ENCODE peak calls at places on chromosomes 2 and 18, in eight cellular contexts. Z, P, X, V, T, E, Y and H are unnamed samples.

GRCh38 chr18:78991446-78991845 is 11.8 kb downstream of the SALL3 start:
- DNase-seq in P (no peak), T (no peak), V (no peak), Z (no peak), X (no peak), E (no peak), Y (no peak), H (no peak)

GRCh38 chr2:206160124-206160806 is 570 bp downstream of the EEF1B2 start:
- DNase-seq in Y (no peak), V (peak; percentile 51), P (no peak), Z (no peak), T (no peak), E (peak; percentile 64), X (no peak), H (no peak)

GRCh38 chr2:20169796-20170467 is 55.0 kb downstream of the SDC1 start:
- DNase-seq in P (no peak), V (no peak), Z (no peak), X (peak; percentile 55), T (no peak), E (peak; percentile 75), Y (no peak), H (no peak)

GRCh38 chr2:121804340-121804739 is 48.9 kb downstream of the TSN start:
- DNase-seq in E (no peak), Y (no peak), X (no peak), Z (no peak), V (peak; percentile 5), T (peak; percentile 33), P (no peak), H (no peak)

GRCh38 chr2:230961091-230961491 is 34.8 kb upstream of the SPATA3 start:
- DNase-seq in E (no peak), P (no peak), X (no peak), Y (no peak), V (no peak), Z (no peak), T (no peak), H (no peak)

GRCh38 chr2:109604597-109604996 is 9.2 kb downstream of the SEPTIN10 start:
- DNase-seq in E (peak; percentile 100), X (peak; percentile 78), T (no peak), Z (no peak), V (peak; percentile 58), P (no peak), Y (no peak), H (peak; percentile 81)

GRCh38 chr2:42385225-42385624 is 24.2 kb upstream of the COX7A2L start:
- DNase-seq in V (no peak), Z (no peak), Y (peak; percentile 54), E (peak; percentile 24), X (no peak), T (no peak), P (no peak), H (peak; percentile 20)

GRCh38 chr18:9771261-9771976 is 63.3 kb downstream of the RAB31 start:
- DNase-seq in P (peak; percentile 66), X (peak; percentile 86), E (peak; percentile 72), Y (peak; percentile 96), V (peak; percentile 67), T (peak; percentile 64), Z (no peak), H (peak; percentile 74)

GRCh38 chr2:178363252-178363651 is 87.7 kb downstream of the PRKRA start:
- DNase-seq in X (no peak), Y (no peak), T (no peak), V (peak; percentile 10), E (peak; percentile 97), P (no peak), Z (no peak), H (peak; percentile 92)

GRCh38 chr2:109351164-109351756 is 222.3 kb downstream of the SH3RF3 start:
- DNase-seq in Z (no peak), V (peak; percentile 86), P (no peak), E (peak; percentile 68), Y (no peak), X (peak; percentile 69), T (no peak), H (peak; percentile 84)

GRCh38 chr2:204896146-204896545 is 350.9 kb downstream of the PARD3B start:
- DNase-seq in Y (no peak), Z (no peak), P (no peak), X (no peak), E (no peak), T (no peak), V (no peak), H (no peak)

DNA sequence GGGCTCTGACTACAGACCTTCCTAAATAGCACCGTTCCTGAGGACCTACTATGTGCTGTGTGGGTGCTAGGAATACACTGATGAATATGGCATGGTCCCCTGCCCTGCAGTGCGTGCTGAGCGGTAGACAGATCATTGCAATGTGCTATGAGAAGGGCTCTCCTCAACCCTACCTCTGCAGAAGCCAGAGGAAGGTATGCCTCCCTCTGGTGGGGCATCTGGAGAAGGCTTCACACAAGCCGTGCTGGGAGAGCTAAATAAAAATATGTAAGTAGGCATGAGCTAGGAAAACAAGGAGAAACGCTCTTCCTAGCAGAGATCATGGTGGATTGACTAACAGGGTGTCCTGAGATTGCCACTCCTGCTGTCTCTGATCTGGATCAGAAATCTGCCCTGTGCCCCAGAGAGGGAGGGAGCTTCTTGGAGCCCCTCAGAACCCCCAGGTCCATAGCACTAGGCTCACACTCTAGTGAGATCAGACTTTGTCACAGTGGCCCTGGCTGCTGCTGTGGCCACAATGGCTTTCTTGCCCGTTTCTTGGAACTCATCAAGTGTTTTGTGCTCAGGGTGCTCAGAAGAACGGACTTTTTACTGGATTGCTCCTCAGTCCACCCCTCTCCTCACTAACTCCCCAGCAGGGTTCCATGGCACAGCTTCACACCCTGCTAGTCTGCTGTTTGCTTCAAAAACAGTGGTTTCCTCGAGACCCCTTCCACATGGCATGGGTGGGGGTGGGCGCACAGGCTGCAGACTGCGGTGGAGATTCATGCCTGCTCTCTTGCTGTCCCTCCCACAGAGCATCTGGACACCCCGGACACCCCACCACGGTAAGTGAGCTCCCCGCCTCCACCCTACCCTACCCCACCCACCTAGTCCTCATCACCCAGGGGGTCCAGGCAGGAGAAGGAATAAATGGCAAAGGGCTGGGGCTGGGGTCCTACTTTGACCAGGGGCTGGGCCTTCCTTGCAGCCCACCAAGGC is 14.2 kb downstream of the SIGLEC15 start:
- DNase-seq in P (no peak), Y (peak; percentile 56), X (no peak), V (peak; percentile 80), T (no peak), E (peak; percentile 84), Z (no peak), H (peak; percentile 71)
- TF ChIP-seq CTCF in P (peak; percentile 54), Y (peak; percentile 40), X (peak; percentile 42), V (peak; percentile 86), T (no peak), E (peak; percentile 89), Z (no peak), H (peak; percentile 48)

DNA sequence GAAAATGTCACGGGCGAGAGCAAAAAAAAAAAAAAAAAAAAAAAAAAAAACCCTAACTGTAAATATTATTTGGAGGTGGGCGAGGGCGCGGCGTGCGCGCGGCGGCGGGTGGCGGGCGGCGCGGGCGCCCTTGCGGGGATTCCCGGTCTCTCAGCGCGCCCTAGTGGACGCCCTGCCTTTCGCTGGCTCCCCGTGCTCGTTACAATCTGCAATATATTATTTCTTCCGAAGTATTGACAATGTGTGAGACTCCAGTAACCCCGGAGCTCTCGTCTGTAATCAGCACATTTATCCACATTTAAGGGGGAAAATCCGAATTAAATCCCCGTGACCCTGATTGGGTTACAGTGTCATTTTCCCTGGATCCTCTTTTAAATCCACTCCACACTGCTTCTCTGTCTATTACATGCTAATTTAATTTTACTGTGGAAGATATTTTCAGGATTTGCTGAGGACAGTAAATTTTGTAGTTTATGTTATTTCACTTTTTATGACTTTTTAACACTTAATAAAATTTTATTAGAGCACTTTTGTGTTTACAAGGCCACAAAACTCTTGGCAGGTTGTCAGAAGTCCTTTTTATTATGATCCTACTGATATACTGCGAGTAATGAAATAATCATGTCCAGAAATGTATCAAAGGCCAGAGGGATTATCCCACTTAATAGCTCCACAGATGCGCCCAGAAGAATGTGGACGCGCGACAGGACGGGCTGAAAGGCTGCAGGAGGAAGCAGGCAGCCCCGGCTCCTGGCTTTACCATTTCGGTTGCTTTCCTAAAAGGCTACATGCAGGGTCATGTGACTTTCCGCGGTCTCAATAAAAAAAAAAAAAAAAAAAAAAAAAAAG is 369.1 kb downstream of the MTX2 start:
- DNase-seq in E (peak; percentile 59), V (peak; percentile 50), X (peak; percentile 67), Y (peak; percentile 59), T (peak; percentile 80), P (peak; percentile 22), Z (peak; percentile 19), H (peak; percentile 61)
- TF ChIP-seq CTCF in E (peak; percentile 62), V (peak; percentile 62), X (peak; percentile 72), Y (peak; percentile 73), T (peak; percentile 72), P (peak; percentile 79), Z (peak; percentile 76), H (peak; percentile 85)

GRCh38 chr2:177316756-177317155 is 52.2 kb upstream of the NFE2L2 start:
- DNase-seq in P (no peak), Y (no peak), Z (no peak), E (peak; percentile 77), T (no peak), V (no peak), X (no peak), H (peak; percentile 59)

GRCh38 chr2:177315303-177315887 is 50.9 kb upstream of the NFE2L2 start:
- DNase-seq in V (peak; percentile 46), Y (no peak), Z (no peak), E (peak; percentile 84), X (no peak), T (no peak), P (no peak), H (peak; percentile 75)

GRCh38 chr2:177318613-177319012 is 54.1 kb upstream of the NFE2L2 start:
- DNase-seq in X (no peak), P (no peak), T (no peak), Z (no peak), Y (no peak), E (no peak), V (no peak), H (no peak)

GRCh38 chr2:177317857-177318256 is 53.3 kb upstream of the NFE2L2 start:
- DNase-seq in Z (no peak), T (no peak), P (no peak), Y (no peak), X (no peak), E (peak; percentile 67), V (no peak), H (no peak)

GRCh38 chr2:177317443-177317842 is 52.9 kb upstream of the NFE2L2 start:
- DNase-seq in T (no peak), V (no peak), Y (no peak), P (no peak), X (no peak), Z (no peak), E (no peak), H (no peak)
- TF ChIP-seq CTCF in T (no peak), V (no peak), Y (no peak), P (peak; percentile 32), X (no peak), Z (no peak), E (no peak), H (no peak)

DNA sequence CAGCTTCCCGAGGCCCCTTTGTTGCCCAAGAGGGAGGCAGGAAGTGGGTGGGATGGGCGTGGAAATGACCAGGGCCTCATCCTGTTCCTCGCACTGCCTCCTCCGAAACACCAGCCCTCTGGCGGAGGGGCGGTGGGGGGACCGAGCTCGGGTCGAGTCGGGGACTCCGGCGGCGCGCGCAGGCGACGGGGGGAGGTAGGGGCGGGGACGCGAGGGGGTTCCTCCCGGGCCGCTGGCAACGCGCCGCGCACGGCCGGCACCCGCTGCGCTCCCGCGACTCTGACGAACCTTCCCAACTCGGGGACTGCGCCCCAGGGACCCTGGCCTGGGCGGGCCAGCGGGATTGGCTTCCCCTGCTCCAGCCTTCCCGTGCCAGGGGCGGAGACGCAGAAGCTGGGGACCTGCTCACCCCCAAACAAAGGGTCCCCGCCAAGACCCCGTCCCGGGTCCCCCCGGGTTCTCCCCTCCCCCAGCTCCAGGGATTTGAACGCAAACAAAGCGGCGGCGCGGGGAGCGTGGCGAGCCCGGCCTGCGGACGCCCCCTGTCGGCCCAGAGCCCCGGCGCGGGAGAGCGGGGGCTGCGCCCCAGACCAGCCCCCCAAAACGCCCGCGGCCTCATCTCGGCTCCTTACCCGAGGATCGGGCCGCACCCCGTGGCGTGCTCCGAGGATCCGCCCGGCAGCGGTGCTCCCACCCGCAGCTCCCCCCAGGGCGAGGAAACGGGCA is 1.2 kb downstream of the SEMA4C start:
- DNase-seq in X (peak; percentile 89), V (peak; percentile 95), Z (no peak), E (peak; percentile 70), Y (peak; percentile 74), T (peak; percentile 83), P (peak; percentile 65), H (peak; percentile 87)
- TF ChIP-seq CTCF in X (peak; percentile 68), V (peak; percentile 59), Z (peak; percentile 50), E (peak; percentile 39), Y (peak; percentile 45), T (peak; percentile 63), P (peak; percentile 51), H (peak; percentile 82)